ENCODE peak calls at places on chromosomes 1 and 21, in six cellular contexts. F is ELF-1, Y is Calu3, J is naive B cell, U is SJSA1, L is bronchial epithelial cell. H is an unnamed sample.

GRCh38 chr1:29398431-29398830 is 162.1 kb downstream of the PTPRU start:
- DNase-seq in J (no peak), F (no peak), U (no peak), Y (peak; percentile 39), L (peak; percentile 79), H (no peak)

GRCh38 chr1:99659755-99660210 is 13.9 kb downstream of the PALMD start:
- DNase-seq in U (no peak), F (no peak), Y (peak; percentile 52), L (peak; percentile 99), J (no peak), H (no peak)

GRCh38 chr1:240306673-240307072 is 215.0 kb downstream of the FMN2 start:
- DNase-seq in L (no peak), J (no peak), Y (no peak), F (no peak), U (no peak), H (no peak)

GRCh38 chr1:13492711-13493110 is 21.1 kb downstream of the LRRC38 start:
- DNase-seq in U (no peak), L (no peak), F (no peak), Y (no peak), J (no peak), H (no peak)

GRCh38 chr1:45205000-45205909 is 1.1 kb downstream of the ZSWIM5 start:
- DNase-seq in U (no peak), Y (peak; percentile 12), L (no peak), F (peak; percentile 65), J (peak; percentile 12), H (no peak)

GRCh38 chr1:76262591-76262990 is 188.0 kb downstream of the ST6GALNAC3 start:
- DNase-seq in U (no peak), L (no peak), J (no peak), Y (no peak), F (no peak), H (no peak)

GRCh38 chr1:203511513-203511912 is 17.6 kb downstream of the OPTC start:
- DNase-seq in U (no peak), Y (no peak), L (no peak), J (no peak), F (no peak), H (no peak)

GRCh38 chr21:41360072-41360821 is 1.6 kb upstream of the MX2 start:
- DNase-seq in L (peak; percentile 7), U (no peak), F (peak; percentile 66), J (no peak), Y (peak; percentile 63), H (no peak)

GRCh38 chr21:33383056-33383888 is 19.9 kb upstream of the IFNGR2 start:
- DNase-seq in J (peak; percentile 86), U (peak; percentile 78), Y (peak; percentile 76), F (peak; percentile 76), L (peak; percentile 97), H (peak; percentile 68)

H was measured in T1000.